ENCODE peak calls at places on chromosomes 5 and 9, in seven cellular contexts. K is K562, S is GM23338, M is GM12878, U is HCT116, R is SK-N-SH, Y is HepG2. B is an unnamed sample.
A peak's percentile ranks its signal among the peaks of the same experiment; 100 is the strongest.

GRCh38 chr9:109022909-109023308 is 9.6 kb upstream of the CTNNAL1 start:
- DNase-seq in Y (peak; percentile 63), U (no peak), K (no peak), M (no peak), S (no peak), R (no peak), B (no peak)

GRCh38 chr9:35726876-35727438 is 5.0 kb downstream of the TLN1 start:
- DNase-seq in M (no peak), K (no peak), R (no peak), U (no peak), S (peak; percentile 29), Y (peak; percentile 35), B (no peak)

GRCh38 chr9:72588336-72588735 is 66.9 kb downstream of the TMC1 start:
- DNase-seq in R (no peak), M (no peak), U (no peak), Y (no peak), K (no peak), S (no peak), B (no peak)

GRCh38 chr9:98867434-98868168 is 60.1 kb downstream of the GALNT12 start:
- DNase-seq in R (no peak), K (peak; percentile 74), M (no peak), U (no peak), S (no peak), Y (no peak), B (no peak)

GRCh38 chr5:39211773-39212172 is 7.6 kb downstream of the FYB1 start:
- DNase-seq in U (no peak), M (no peak), Y (no peak), K (no peak), R (no peak), S (no peak), B (no peak)

GRCh38 chr5:43728581-43728980 is 125.6 kb downstream of the NNT start:
- DNase-seq in S (no peak), K (no peak), R (no peak), M (no peak), Y (no peak), U (no peak), B (no peak)

GRCh38 chr5:140114341-140115185 is 654 bp downstream of the PURA start:
- DNase-seq in Y (no peak), K (peak; percentile 39), R (peak; percentile 69), M (no peak), U (no peak), S (peak; percentile 69), B (no peak)

GRCh38 chr5:108505608-108506007 is 123.7 kb upstream of the FBXL17 start:
- DNase-seq in K (no peak), R (no peak), S (no peak), U (no peak), M (no peak), Y (no peak), B (no peak)

GRCh38 chr5:71482132-71482531 is 26.7 kb downstream of the BDP1 start:
- DNase-seq in M (no peak), R (no peak), S (no peak), K (no peak), U (no peak), Y (peak; percentile 59), B (no peak)

GRCh38 chr5:154740483-154740882 is 14.7 kb upstream of the LARP1 start:
- DNase-seq in Y (no peak), K (no peak), U (no peak), S (no peak), M (no peak), R (peak; percentile 38), B (no peak)

GRCh38 chr5:137730331-137730730 is 5.6 kb downstream of the KLHL3 start:
- DNase-seq in K (no peak), Y (no peak), U (no peak), S (no peak), R (no peak), M (no peak), B (no peak)

GRCh38 chr9:79799691-79800345 is 228.1 kb downstream of the TLE4 start:
- DNase-seq in S (no peak), M (no peak), U (no peak), K (no peak), R (no peak), Y (peak; percentile 13), B (no peak)

GRCh38 chr5:10153394-10153793 is 96.3 kb downstream of the ATPSCKMT start:
- DNase-seq in S (no peak), M (no peak), K (no peak), U (no peak), R (no peak), Y (no peak), B (no peak)

GRCh38 chr5:73215891-73216610 is 43.1 kb downstream of the TMEM174 start:
- DNase-seq in U (peak; percentile 72), M (no peak), K (peak; percentile 88), R (peak; percentile 96), Y (peak; percentile 49), S (peak; percentile 89), B (peak; percentile 61)

GRCh38 chr5:3615829-3616228 is 20.2 kb downstream of the IRX1 start:
- DNase-seq in K (no peak), M (no peak), S (no peak), U (no peak), R (no peak), Y (no peak), B (no peak)

GRCh38 chr5:111099058-111099778 is 7.1 kb downstream of the WDR36 start:
- DNase-seq in K (no peak), U (no peak), Y (no peak), R (no peak), M (no peak), S (no peak), B (no peak)

GRCh38 chr5:1703352-1704050 is 96.1 kb downstream of the MRPL36 start:
- DNase-seq in U (no peak), S (peak; percentile 60), M (no peak), R (no peak), Y (no peak), K (no peak), B (no peak)

GRCh38 chr9:107431461-107431860 is 58.1 kb downstream of the KLF4 start:
- DNase-seq in U (no peak), S (no peak), M (no peak), R (no peak), Y (no peak), K (no peak), B (no peak)

GRCh38 chr5:6492934-6493333 is 44.3 kb downstream of the UBE2QL1 start:
- DNase-seq in K (no peak), R (no peak), Y (no peak), U (no peak), S (no peak), M (no peak), B (no peak)

GRCh38 chr5:160118349-160119141 is 705 bp downstream of the PWWP2A start:
- DNase-seq in R (peak; percentile 83), U (no peak), K (peak; percentile 59), S (peak; percentile 16), M (no peak), Y (no peak), B (no peak)

GRCh38 chr5:98588225-98588624 is 185.2 kb upstream of the RGMB start:
- DNase-seq in U (no peak), R (no peak), K (no peak), M (no peak), Y (no peak), S (no peak), B (no peak)

GRCh38 chr9:124164800-124165199 is 92.9 kb upstream of the NEK6 start:
- DNase-seq in Y (no peak), U (no peak), M (no peak), S (no peak), K (no peak), R (no peak), B (no peak)

GRCh38 chr9:87002517-87002916 is 55.2 kb upstream of the GAS1 start:
- DNase-seq in R (no peak), Y (no peak), K (no peak), S (no peak), M (no peak), U (no peak), B (no peak)

GRCh38 chr5:74638776-74639537 is 1.6 kb downstream of the ENC1 start:
- DNase-seq in S (no peak), M (peak; percentile 79), K (no peak), Y (no peak), U (no peak), R (peak; percentile 23), B (peak; percentile 35)

GRCh38 chr9:95722141-95722540 is 153.3 kb upstream of the ERCC6L2 start:
- DNase-seq in M (no peak), K (no peak), Y (no peak), R (no peak), S (no peak), U (no peak), B (no peak)

GRCh38 chr9:20326516-20326915 is 295.8 kb downstream of the MLLT3 start:
- DNase-seq in M (no peak), R (no peak), K (no peak), Y (no peak), S (no peak), U (no peak), B (no peak)

GRCh38 chr5:68303038-68303738 is 87.6 kb downstream of the PIK3R1 start:
- DNase-seq in R (peak; percentile 20), S (no peak), M (peak; percentile 55), Y (no peak), K (no peak), U (no peak), B (no peak)

DNA sequence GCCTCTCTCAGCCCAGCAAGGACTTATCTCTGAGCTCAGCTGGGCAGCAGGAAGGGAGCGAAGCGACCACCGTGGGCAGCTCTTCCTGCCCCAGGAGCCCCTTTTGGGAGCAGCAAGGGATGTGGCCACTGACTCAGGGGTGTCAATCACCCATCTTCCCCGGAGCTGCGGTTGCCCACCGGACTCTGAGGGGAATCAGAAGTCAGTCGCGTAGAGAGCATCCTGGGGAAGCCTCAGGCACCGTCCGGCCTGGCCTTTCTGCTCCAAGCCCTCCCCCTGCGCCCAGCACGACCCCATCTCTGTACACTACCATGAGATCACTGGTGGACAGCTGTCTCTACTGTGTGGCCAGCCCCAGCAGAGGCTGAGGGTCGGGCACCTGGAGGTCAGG is 24.6 kb downstream of the GFI1B start:
- DNase-seq in K (peak; percentile 35), U (no peak), R (no peak), M (no peak), Y (no peak), S (no peak), B (no peak)
- H3K27me3 ChIP-seq in K (no peaks in the 10 kb centered on the region), U (no peaks in the 10 kb centered on the region), R (peaks cover 24% of the 10 kb centered on the region), M (peaks cover 3% of the 10 kb centered on the region), Y (peaks cover 58% of the 10 kb centered on the region), S (peaks cover 51% of the 10 kb centered on the region), B (no peaks in the 10 kb centered on the region)

GRCh38 chr9:92278117-92278516 is 15.4 kb downstream of the IARS1 start:
- DNase-seq in U (no peak), S (no peak), K (no peak), R (no peak), M (no peak), Y (no peak), B (no peak)
- TF ChIP-seq REST in U (no peak), S (no peak), K (no peak), R (no peak), M (no peak), Y (no peak), B (no peak)

GRCh38 chr5:31934156-31934555 is 240.0 kb downstream of the GOLPH3 start:
- DNase-seq in S (peak; percentile 22), U (no peak), R (no peak), M (no peak), Y (no peak), K (no peak), B (no peak)
- H3K27me3 ChIP-seq in S (no peaks in the 10 kb centered on the region), U (no peaks in the 10 kb centered on the region), R (no peaks in the 10 kb centered on the region), M (peaks cover 2% of the 10 kb centered on the region), Y (peaks cover 16% of the 10 kb centered on the region), K (peaks cover 42% of the 10 kb centered on the region), B (peaks cover 5% of the 10 kb centered on the region)

DNA sequence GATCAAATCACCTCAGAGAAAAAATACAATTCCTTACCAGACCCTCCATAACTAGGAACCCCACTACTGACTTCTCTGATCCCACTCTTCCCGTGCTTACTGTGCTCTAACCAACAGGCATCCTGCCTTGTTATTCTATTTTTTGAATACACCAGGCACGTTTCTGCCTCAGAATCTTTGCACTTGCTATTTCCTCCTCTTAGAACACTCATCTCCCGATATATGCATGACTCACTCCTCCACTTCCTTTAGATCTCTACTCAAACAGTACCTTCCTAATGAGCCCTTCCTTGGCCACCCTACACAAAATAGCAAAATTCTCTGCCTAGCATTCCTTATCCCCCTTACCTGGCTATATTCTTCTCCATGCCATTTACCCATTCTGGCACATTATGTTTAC is 43.9 kb downstream of the MAPKAP1 start:
- DNase-seq in S (no peak), Y (no peak), M (no peak), R (no peak), K (peak; percentile 14), U (peak; percentile 68), B (peak; percentile 27)
- TF ChIP-seq REST in S (no peak), Y (no peak), M (no peak), R (no peak), K (no peak), U (no peak), B (no peak)